ENCODE peak calls at places on chromosomes 16 and 17, in eight cellular contexts. O is SK-N-SH, J is neural progenitor cell, B is IMR-90, Y is MM.1S, E is DND-41, I is hepatocyte, T is GM23338. H is an unnamed sample.

GRCh38 chr16:17273142-17273561 is 197.6 kb downstream of the XYLT1 start:
- DNase-seq in O (no peak), J (no peak), B (peak; percentile 94), Y (no peak), E (no peak), I (peak; percentile 76), T (no peak), H (peak; percentile 7)

GRCh38 chr16:67673712-67674580 is 7.3 kb downstream of the C16orf86 start:
- DNase-seq in O (peak; percentile 66), J (no peak), B (no peak), Y (no peak), E (no peak), I (no peak), T (no peak), H (no peak)

GRCh38 chr16:60206511-60206910 is 1472.4 kb upstream of the GOT2 start:
- DNase-seq in O (no peak), J (peak; percentile 17), B (no peak), Y (no peak), E (no peak), I (no peak), T (peak; percentile 58), H (no peak)

GRCh38 chr16:1125471-1125870 is 27.4 kb upstream of the CACNA1H start:
- DNase-seq in O (no peak), J (peak; percentile 47), B (peak; percentile 74), Y (no peak), E (no peak), I (peak; percentile 56), T (no peak), H (peak; percentile 32)

GRCh38 chr16:75997606-75998005 is 271.3 kb upstream of the CPHXL start:
- DNase-seq in O (no peak), J (no peak), B (no peak), Y (no peak), E (no peak), I (no peak), T (no peak), H (no peak)

GRCh38 chr17:2503627-2504026 is 8.1 kb downstream of the METTL16 start:
- DNase-seq in O (no peak), J (no peak), B (no peak), Y (no peak), E (no peak), I (no peak), T (no peak), H (no peak)

GRCh38 chr17:48997827-48998556 is 807 bp downstream of the IGF2BP1 start:
- DNase-seq in O (peak; percentile 58), J (peak; percentile 52), B (no peak), Y (no peak), E (no peak), I (peak; percentile 58), T (peak; percentile 38), H (no peak)

GRCh38 chr17:38528101-38528500 is 77.7 kb downstream of the SRCIN1 start:
- DNase-seq in O (peak; percentile 67), J (peak; percentile 23), B (no peak), Y (no peak), E (no peak), I (peak; percentile 29), T (no peak), H (peak; percentile 4)

GRCh38 chr16:82067042-82067809 is 32.2 kb downstream of the HSD17B2 start:
- DNase-seq in O (no peak), J (no peak), B (peak; percentile 31), Y (no peak), E (no peak), I (no peak), T (no peak), H (no peak)

GRCh38 chr17:77453613-77454559 is 313.1 kb downstream of the SEC14L1 start:
- DNase-seq in O (no peak), J (no peak), B (no peak), Y (no peak), E (peak; percentile 88), I (peak; percentile 77), T (no peak), H (no peak)

GRCh38 chr17:63841350-63842172 is 924 bp downstream of the SMARCD2 start:
- DNase-seq in O (peak; percentile 89), J (peak; percentile 71), B (peak; percentile 34), Y (peak; percentile 42), E (peak; percentile 28), I (peak; percentile 75), T (peak; percentile 39), H (peak; percentile 44)

GRCh38 chr16:1532081-1532760 is 1.2 kb upstream of the TMEM204 start:
- DNase-seq in O (no peak), J (no peak), B (no peak), Y (no peak), E (no peak), I (no peak), T (no peak), H (no peak)

GRCh38 chr17:59331929-59332889 is 754 bp downstream of the YPEL2 start:
- DNase-seq in O (peak; percentile 78), J (peak; percentile 58), B (no peak), Y (no peak), E (peak; percentile 21), I (peak; percentile 58), T (peak; percentile 52), H (no peak)

GRCh38 chr16:19607610-19608280 is 52.2 kb downstream of the VPS35L start:
- DNase-seq in O (no peak), J (no peak), B (peak; percentile 14), Y (no peak), E (no peak), I (peak; percentile 32), T (no peak), H (peak; percentile 87)

GRCh38 chr16:19604911-19605310 is 49.4 kb downstream of the VPS35L start:
- DNase-seq in O (no peak), J (no peak), B (no peak), Y (no peak), E (no peak), I (no peak), T (no peak), H (no peak)

GRCh38 chr16:19610200-19610599 is 54.7 kb downstream of the VPS35L start:
- DNase-seq in O (no peak), J (no peak), B (no peak), Y (no peak), E (no peak), I (no peak), T (no peak), H (no peak)

GRCh38 chr16:19605701-19606100 is 50.2 kb downstream of the VPS35L start:
- DNase-seq in O (no peak), J (no peak), B (no peak), Y (no peak), E (no peak), I (no peak), T (no peak), H (peak; percentile 26)

DNA sequence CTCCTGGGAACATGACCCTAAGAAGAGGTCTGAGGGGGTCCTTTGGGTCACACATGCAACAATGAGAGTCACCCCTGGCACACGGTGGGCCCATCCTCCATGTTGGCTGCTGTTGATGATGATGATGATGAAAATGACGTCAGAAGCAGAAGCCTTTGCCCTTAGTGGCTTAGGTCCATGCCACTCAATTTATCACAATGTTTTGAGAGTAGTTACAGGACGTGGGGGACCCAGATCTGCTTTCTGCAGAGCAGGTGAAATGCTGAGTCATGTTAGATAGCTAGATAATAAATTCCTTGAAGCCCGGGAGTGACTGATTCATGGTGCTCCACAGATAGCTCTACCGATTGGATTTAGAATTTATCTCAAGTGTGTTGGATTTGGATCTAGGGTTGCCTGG is 53.9 kb downstream of the VPS35L start:
- DNase-seq in O (no peak), J (no peak), B (no peak), Y (no peak), E (no peak), I (no peak), T (no peak), H (peak; percentile 3)
- H2AFZ ChIP-seq in O (no peak overlapping the region), J (no peak overlapping the region), B (no peak overlapping the region), Y (no peak overlapping the region), E (no peak overlapping the region), I (no peak overlapping the region), T (no peak overlapping the region), H (no peak overlapping the region)

GRCh38 chr17:43020789-43021738 is 1.1 kb downstream of the VAT1 start:
- DNase-seq in O (peak; percentile 86), J (peak; percentile 64), B (peak; percentile 50), Y (no peak), E (peak; percentile 35), I (peak; percentile 85), T (peak; percentile 75), H (peak; percentile 40)

GRCh38 chr17:43020030-43020621 is 2.1 kb downstream of the VAT1 start:
- DNase-seq in O (no peak), J (no peak), B (no peak), Y (no peak), E (no peak), I (no peak), T (no peak), H (no peak)

GRCh38 chr17:43018932-43019331 is 3.3 kb downstream of the VAT1 start:
- DNase-seq in O (no peak), J (no peak), B (peak; percentile 31), Y (no peak), E (no peak), I (no peak), T (no peak), H (no peak)

GRCh38 chr17:43018008-43018853 is 4.0 kb downstream of the VAT1 start:
- DNase-seq in O (peak; percentile 82), J (peak; percentile 77), B (no peak), Y (no peak), E (peak; percentile 43), I (peak; percentile 64), T (peak; percentile 53), H (no peak)

GRCh38 chr17:43019418-43019817 is 2.8 kb downstream of the VAT1 start:
- DNase-seq in O (no peak), J (no peak), B (no peak), Y (no peak), E (no peak), I (no peak), T (no peak), H (no peak)
- H3K4me3 ChIP-seq in O (no peak overlapping the region), J (no peak overlapping the region), B (no peak overlapping the region), Y (no peak overlapping the region), E (no peak overlapping the region), I (no peak overlapping the region), T (no peak overlapping the region), H (no peak overlapping the region)

GRCh38 chr17:75402038-75402437 is 3.4 kb downstream of the GRB2 start:
- DNase-seq in O (no peak), J (no peak), B (no peak), Y (no peak), E (no peak), I (no peak), T (no peak), H (no peak)
- H3K4me1 ChIP-seq in O (peaks cover 4% of the 10 kb centered on the region), J (peaks cover 3% of the 10 kb centered on the region), B (peaks cover 4% of the 10 kb centered on the region), Y (peaks cover 9% of the 10 kb centered on the region), E (peaks cover 67% of the 10 kb centered on the region), I (peaks cover 5% of the 10 kb centered on the region), T (peaks cover 5% of the 10 kb centered on the region), H (peaks cover 14% of the 10 kb centered on the region)

GRCh38 chr17:6830383-6830986 is 1.0 kb downstream of the TEKT1 start:
- DNase-seq in O (no peak), J (no peak), B (no peak), Y (no peak), E (no peak), I (no peak), T (no peak), H (no peak)

DNA sequence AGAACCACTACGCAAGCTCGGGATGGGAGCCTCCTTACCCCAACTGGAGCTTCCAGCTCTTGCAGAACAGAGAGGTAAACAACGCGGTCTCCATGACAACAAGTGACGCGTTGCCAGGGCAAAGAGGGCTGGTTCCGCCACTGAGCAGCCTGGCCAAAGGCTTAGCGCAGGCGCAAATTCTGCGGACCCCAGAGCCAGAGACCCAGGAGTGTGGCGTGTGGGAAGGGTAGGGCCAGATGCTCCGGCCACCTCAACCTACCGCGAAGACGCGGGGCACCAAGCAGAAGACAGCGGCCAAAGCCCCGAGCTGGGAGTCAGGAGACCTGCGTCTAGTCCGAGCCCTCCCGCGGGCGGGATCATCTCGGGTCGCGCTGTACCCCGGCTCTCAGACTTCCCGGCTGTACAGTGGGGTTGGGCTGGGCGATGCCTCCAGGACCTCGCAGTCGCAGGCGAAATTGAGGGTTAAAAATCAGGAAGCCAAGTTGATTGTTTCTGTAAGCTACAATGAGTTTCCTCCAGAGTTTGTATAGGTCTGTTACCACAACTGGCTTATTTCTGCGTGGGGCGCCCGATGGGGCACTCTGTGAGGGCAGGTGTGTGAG is at the start of gene TEKT1:
- DNase-seq in O (peak; percentile 45), J (peak; percentile 97), B (peak; percentile 26), Y (peak; percentile 50), E (no peak), I (peak; percentile 88), T (peak; percentile 97), H (peak; percentile 73)
- H2AFZ ChIP-seq in O (no peak within 1 kb of the TSS), J (peak within 1 kb of the TSS; percentile 78), B (peak within 1 kb of the TSS; percentile 24), Y (no peak within 1 kb of the TSS), E (no peak within 1 kb of the TSS), I (peak within 1 kb of the TSS; percentile 75), T (peak within 1 kb of the TSS; percentile 97), H (peak within 1 kb of the TSS; percentile 83)

H was measured in PC-3.